ENCODE peak calls at places on chromosomes 1 and 21, in four cellular contexts. I, J, Z and P are unnamed samples.

GRCh38 chr1:70745199-70745598 is 302.4 kb downstream of the PTGER3 start:
- DNase-seq in I (no peak), J (no peak), Z (no peak), P (peak; percentile 73)

GRCh38 chr1:99674665-99675064 is 28.8 kb downstream of the PALMD start:
- DNase-seq in I (no peak), J (no peak), Z (no peak), P (no peak)

GRCh38 chr1:6500446-6501406 is 9.3 kb upstream of the PLEKHG5 start:
- DNase-seq in I (no peak), J (no peak), Z (no peak), P (no peak)

GRCh38 chr1:9823943-9824701 is at the start of gene CLSTN1:
- DNase-seq in I (peak; percentile 90), J (peak; percentile 95), Z (peak; percentile 81), P (peak; percentile 97)

GRCh38 chr1:17016317-17016661 is 4.6 kb upstream of the ATP13A2 start:
- DNase-seq in I (no peak), J (no peak), Z (no peak), P (peak; percentile 24)

GRCh38 chr1:154840557-154841176 is 29.4 kb downstream of the KCNN3 start:
- DNase-seq in I (no peak), J (no peak), Z (no peak), P (no peak)

GRCh38 chr1:221884821-221885220 is 142.9 kb upstream of the DUSP10 start:
- DNase-seq in I (no peak), J (no peak), Z (no peak), P (no peak)

GRCh38 chr1:41643422-41643821 is 158.9 kb upstream of the EDN2 start:
- DNase-seq in I (no peak), J (no peak), Z (no peak), P (no peak)

GRCh38 chr1:10308001-10308400 is 90.9 kb upstream of the PGD start:
- DNase-seq in I (no peak), J (peak; percentile 59), Z (no peak), P (no peak)

GRCh38 chr1:81549588-81550127 is 251.1 kb upstream of the ADGRL2 start:
- DNase-seq in I (no peak), J (peak; percentile 9), Z (no peak), P (peak; percentile 79)

GRCh38 chr1:30514137-30514654 is 209.2 kb downstream of the MATN1 start:
- DNase-seq in I (no peak), J (no peak), Z (no peak), P (no peak)

GRCh38 chr1:183632087-183632486 is 3.5 kb downstream of the ARPC5 start:
- DNase-seq in I (no peak), J (no peak), Z (no peak), P (no peak)

GRCh38 chr21:26835027-26835713 is 10.0 kb downstream of the ADAMTS1 start:
- DNase-seq in I (no peak), J (no peak), Z (no peak), P (no peak)

GRCh38 chr1:179807291-179807690 is 64.2 kb downstream of the FAM163A start:
- DNase-seq in I (no peak), J (no peak), Z (no peak), P (no peak)

GRCh38 chr1:208219659-208220282 is 24.4 kb downstream of the PLXNA2 start:
- DNase-seq in I (no peak), J (no peak), Z (no peak), P (no peak)

GRCh38 chr1:107782192-107782845 is 182.7 kb downstream of the VAV3 start:
- DNase-seq in I (no peak), J (peak; percentile 61), Z (no peak), P (peak; percentile 78)

GRCh38 chr1:17200246-17200645 is 4.7 kb upstream of the PADI1 start:
- DNase-seq in I (no peak), J (no peak), Z (no peak), P (no peak)

GRCh38 chr1:88327391-88328267 is 356.4 kb upstream of the PKN2 start:
- DNase-seq in I (no peak), J (peak; percentile 7), Z (no peak), P (no peak)

GRCh38 chr1:231407537-231408396 is 14.3 kb downstream of the EGLN1 start:
- DNase-seq in I (no peak), J (peak; percentile 11), Z (no peak), P (no peak)

GRCh38 chr1:74731399-74732052 is 1.3 kb downstream of the CRYZ start:
- DNase-seq in I (no peak), J (no peak), Z (no peak), P (no peak)

GRCh38 chr1:67535474-67535873 is 105.3 kb upstream of the SERBP1 start:
- DNase-seq in I (peak; percentile 23), J (peak; percentile 55), Z (no peak), P (peak; percentile 82)

GRCh38 chr1:219415433-219415832 is 197.5 kb downstream of the ZC3H11B start:
- DNase-seq in I (no peak), J (no peak), Z (no peak), P (no peak)

GRCh38 chr1:234771642-234772344 is 161.8 kb upstream of the IRF2BP2 start:
- DNase-seq in I (no peak), J (no peak), Z (no peak), P (no peak)

GRCh38 chr1:198890531-198890930 is 251.7 kb downstream of the PTPRC start:
- DNase-seq in I (no peak), J (no peak), Z (no peak), P (no peak)

GRCh38 chr1:247286134-247286670 is 30.3 kb downstream of the VN1R5 start:
- DNase-seq in I (no peak), J (no peak), Z (no peak), P (no peak)